ENCODE peak calls at places on chromosomes 4 and X, in seven cellular contexts. One of them, this sample, is unnamed.

GRCh38 chrX:30762754-30763153 is 109.5 kb downstream of the GK start:
- DNase-seq in NCI-H2081: no peak
- DNase-seq in tibial artery: no peak
- DNase-seq in dorsolateral prefrontal cortex: no peak
- DNase-seq in ACHN: no peak
- DNase-seq in WTC11: no peak
- DNase-seq in NCI-H1436: no peak
- DNase-seq in this sample: no peak

GRCh38 chr4:86942185-86942666 is 7.4 kb downstream of the AFF1 start:
- DNase-seq in NCI-H2081: no peak
- DNase-seq in tibial artery: no peak
- DNase-seq in dorsolateral prefrontal cortex: no peak
- DNase-seq in ACHN: no peak
- DNase-seq in WTC11: no peak
- DNase-seq in NCI-H1436: no peak
- DNase-seq in this sample: no peak

GRCh38 chr4:73021634-73022033 is 47.9 kb downstream of the COX18 start:
- DNase-seq in NCI-H2081: peak
- DNase-seq in tibial artery: no peak
- DNase-seq in dorsolateral prefrontal cortex: no peak
- DNase-seq in ACHN: peak
- DNase-seq in WTC11: no peak
- DNase-seq in NCI-H1436: no peak
- DNase-seq in this sample: no peak

GRCh38 chrX:154785711-154786110 is 19.6 kb downstream of the MPP1 start:
- DNase-seq in NCI-H2081: no peak
- DNase-seq in tibial artery: no peak
- DNase-seq in dorsolateral prefrontal cortex: no peak
- DNase-seq in ACHN: no peak
- DNase-seq in WTC11: no peak
- DNase-seq in NCI-H1436: no peak
- DNase-seq in this sample: no peak

GRCh38 chr4:138967313-138967712 is 48.3 kb upstream of the NOCT start:
- DNase-seq in NCI-H2081: no peak
- DNase-seq in tibial artery: no peak
- DNase-seq in dorsolateral prefrontal cortex: no peak
- DNase-seq in ACHN: no peak
- DNase-seq in WTC11: no peak
- DNase-seq in NCI-H1436: no peak
- DNase-seq in this sample: no peak

GRCh38 chrX:10052906-10053625 is 85.9 kb downstream of the CLDN34 start:
- DNase-seq in NCI-H2081: no peak
- DNase-seq in tibial artery: no peak
- DNase-seq in dorsolateral prefrontal cortex: peak
- DNase-seq in ACHN: no peak
- DNase-seq in WTC11: no peak
- DNase-seq in NCI-H1436: no peak
- DNase-seq in this sample: peak

GRCh38 chrX:150575415-150575814 is 7.0 kb downstream of the MTM1 start:
- DNase-seq in NCI-H2081: no peak
- DNase-seq in tibial artery: no peak
- DNase-seq in dorsolateral prefrontal cortex: no peak
- DNase-seq in ACHN: no peak
- DNase-seq in WTC11: no peak
- DNase-seq in NCI-H1436: no peak
- DNase-seq in this sample: no peak

GRCh38 chr4:134585972-134586371 is 384.4 kb upstream of the PABPC4L start:
- DNase-seq in NCI-H2081: no peak
- DNase-seq in tibial artery: no peak
- DNase-seq in dorsolateral prefrontal cortex: no peak
- DNase-seq in ACHN: no peak
- DNase-seq in WTC11: no peak
- DNase-seq in NCI-H1436: no peak
- DNase-seq in this sample: no peak

GRCh38 chrX:50881028-50881427 is 29.5 kb upstream of the BMP15 start:
- DNase-seq in NCI-H2081: no peak
- DNase-seq in tibial artery: no peak
- DNase-seq in dorsolateral prefrontal cortex: no peak
- DNase-seq in ACHN: no peak
- DNase-seq in WTC11: no peak
- DNase-seq in NCI-H1436: no peak
- DNase-seq in this sample: no peak

GRCh38 chr4:52640808-52641595 is 18.1 kb downstream of the USP46 start:
- DNase-seq in NCI-H2081: no peak
- DNase-seq in tibial artery: no peak
- DNase-seq in dorsolateral prefrontal cortex: no peak
- DNase-seq in ACHN: no peak
- DNase-seq in WTC11: no peak
- DNase-seq in NCI-H1436: no peak
- DNase-seq in this sample: no peak

GRCh38 chrX:8820910-8821527 is 19.8 kb upstream of the FAM9A start:
- DNase-seq in NCI-H2081: no peak
- DNase-seq in tibial artery: no peak
- DNase-seq in dorsolateral prefrontal cortex: no peak
- DNase-seq in ACHN: peak
- DNase-seq in WTC11: peak
- DNase-seq in NCI-H1436: no peak
- DNase-seq in this sample: no peak

GRCh38 chr4:119209586-119209985 is 2.9 kb upstream of the USP53 start:
- DNase-seq in NCI-H2081: no peak
- DNase-seq in tibial artery: no peak
- DNase-seq in dorsolateral prefrontal cortex: no peak
- DNase-seq in ACHN: no peak
- DNase-seq in WTC11: no peak
- DNase-seq in NCI-H1436: no peak
- DNase-seq in this sample: no peak

GRCh38 chr4:74395633-74396032 is 30.7 kb downstream of the EREG start:
- DNase-seq in NCI-H2081: no peak
- DNase-seq in tibial artery: no peak
- DNase-seq in dorsolateral prefrontal cortex: no peak
- DNase-seq in ACHN: no peak
- DNase-seq in WTC11: no peak
- DNase-seq in NCI-H1436: no peak
- DNase-seq in this sample: no peak

GRCh38 chrX:145405012-145405411 is 157.7 kb downstream of the SPANXN1 start:
- DNase-seq in NCI-H2081: peak
- DNase-seq in tibial artery: no peak
- DNase-seq in dorsolateral prefrontal cortex: no peak
- DNase-seq in ACHN: peak
- DNase-seq in WTC11: no peak
- DNase-seq in NCI-H1436: peak
- DNase-seq in this sample: no peak

GRCh38 chrX:67544281-67544680 is 460 bp downstream of the AR start:
- DNase-seq in NCI-H2081: no peak
- DNase-seq in tibial artery: peak
- DNase-seq in dorsolateral prefrontal cortex: no peak
- DNase-seq in ACHN: no peak
- DNase-seq in WTC11: peak
- DNase-seq in NCI-H1436: no peak
- DNase-seq in this sample: peak

GRCh38 chr4:156999175-156999517 is 27.5 kb upstream of the PDGFC start:
- DNase-seq in NCI-H2081: no peak
- DNase-seq in tibial artery: no peak
- DNase-seq in dorsolateral prefrontal cortex: no peak
- DNase-seq in ACHN: peak
- DNase-seq in WTC11: no peak
- DNase-seq in NCI-H1436: no peak
- DNase-seq in this sample: no peak

GRCh38 chrX:134377537-134377936 is 82.4 kb upstream of the HPRT1 start:
- DNase-seq in NCI-H2081: peak
- DNase-seq in tibial artery: no peak
- DNase-seq in dorsolateral prefrontal cortex: no peak
- DNase-seq in ACHN: peak
- DNase-seq in WTC11: no peak
- DNase-seq in NCI-H1436: peak
- DNase-seq in this sample: no peak

GRCh38 chrX:133722756-133723155 is 262.6 kb downstream of the GPC3 start:
- DNase-seq in NCI-H2081: no peak
- DNase-seq in tibial artery: no peak
- DNase-seq in dorsolateral prefrontal cortex: no peak
- DNase-seq in ACHN: no peak
- DNase-seq in WTC11: no peak
- DNase-seq in NCI-H1436: no peak
- DNase-seq in this sample: no peak

GRCh38 chrX:68719904-68720614 is 72.6 kb downstream of the STARD8 start:
- DNase-seq in NCI-H2081: no peak
- DNase-seq in tibial artery: no peak
- DNase-seq in dorsolateral prefrontal cortex: no peak
- DNase-seq in ACHN: no peak
- DNase-seq in WTC11: no peak
- DNase-seq in NCI-H1436: no peak
- DNase-seq in this sample: no peak

GRCh38 chrX:146054311-146054710 is 236.7 kb downstream of the SLITRK2 start:
- DNase-seq in NCI-H2081: no peak
- DNase-seq in tibial artery: no peak
- DNase-seq in dorsolateral prefrontal cortex: no peak
- DNase-seq in ACHN: no peak
- DNase-seq in WTC11: no peak
- DNase-seq in NCI-H1436: no peak
- DNase-seq in this sample: no peak

GRCh38 chr4:85107553-85107952 is 141.1 kb upstream of the WDFY3 start:
- DNase-seq in NCI-H2081: no peak
- DNase-seq in tibial artery: no peak
- DNase-seq in dorsolateral prefrontal cortex: no peak
- DNase-seq in ACHN: no peak
- DNase-seq in WTC11: no peak
- DNase-seq in NCI-H1436: no peak
- DNase-seq in this sample: no peak

GRCh38 chr4:176359590-176359989 is 39.8 kb downstream of the SPCS3 start:
- DNase-seq in NCI-H2081: no peak
- DNase-seq in tibial artery: no peak
- DNase-seq in dorsolateral prefrontal cortex: no peak
- DNase-seq in ACHN: no peak
- DNase-seq in WTC11: no peak
- DNase-seq in NCI-H1436: no peak
- DNase-seq in this sample: no peak

GRCh38 chrX:26262121-26262523 is 46.2 kb downstream of the MAGEB5 start:
- DNase-seq in NCI-H2081: no peak
- DNase-seq in tibial artery: no peak
- DNase-seq in dorsolateral prefrontal cortex: no peak
- DNase-seq in ACHN: no peak
- DNase-seq in WTC11: no peak
- DNase-seq in NCI-H1436: no peak
- DNase-seq in this sample: no peak

GRCh38 chr4:88138561-88138960 is 19.9 kb downstream of the ABCG2 start:
- DNase-seq in NCI-H2081: no peak
- DNase-seq in tibial artery: no peak
- DNase-seq in dorsolateral prefrontal cortex: no peak
- DNase-seq in ACHN: no peak
- DNase-seq in WTC11: no peak
- DNase-seq in NCI-H1436: no peak
- DNase-seq in this sample: no peak

GRCh38 chrX:48493890-48494364 is 14.9 kb upstream of the PORCN start:
- DNase-seq in NCI-H2081: peak
- DNase-seq in tibial artery: no peak
- DNase-seq in dorsolateral prefrontal cortex: no peak
- DNase-seq in ACHN: peak
- DNase-seq in WTC11: peak
- DNase-seq in NCI-H1436: no peak
- DNase-seq in this sample: no peak